ENCODE peak calls at places on chromosomes 6 and 20, in ten cellular contexts. J is lower lobe of right lung; L is ovary; E is NCI-H510A; G is HCEC 1CT; H is stimulated activated effector memory CD8-positive, alpha-beta T cell treated with anti-CD3 and anti-CD28 coated beads, Interleukin-12 subunit alpha, Interleukin-12 subunit beta, amount 100 ng/mL, for 72 hours; S is MCF 10A; K is right cardiac atrium; D is CD4-positive, alpha-beta T cell; A is midbrain. M is an unnamed sample.

GRCh38 chr6:82144007-82144851 is 103.3 kb downstream of the IBTK start:
- DNase-seq in K (peak; percentile 31), G (peak; percentile 97), E (no peak), A (no peak), D (no peak), J (no peak), L (no peak), S (peak; percentile 91), H (no peak), M (peak; percentile 36)

GRCh38 chr6:80163754-80164187 is 57.3 kb downstream of the BCKDHB start:
- DNase-seq in G (peak; percentile 86), S (peak; percentile 88), H (no peak), D (no peak), E (peak; percentile 1), L (no peak), A (no peak), J (no peak), K (no peak), M (no peak)

GRCh38 chr20:4341804-4342560 is 326.6 kb upstream of the RNF24 start:
- DNase-seq in K (no peak), H (no peak), L (no peak), E (no peak), S (peak; percentile 21), A (no peak), J (no peak), G (peak; percentile 70), D (no peak), M (no peak)

GRCh38 chr20:24502184-24502583 is 32.8 kb downstream of the SYNDIG1 start:
- DNase-seq in A (peak; percentile 23), H (no peak), K (peak; percentile 65), G (no peak), L (no peak), E (no peak), D (no peak), S (no peak), J (no peak), M (peak; percentile 71)

GRCh38 chr6:135498178-135498841 is 770 bp upstream of the AHI1 start:
- DNase-seq in G (peak; percentile 91), E (peak; percentile 42), H (peak; percentile 32), D (peak; percentile 42), J (peak; percentile 62), S (peak; percentile 85), L (peak; percentile 63), K (peak; percentile 65), A (peak; percentile 79), M (peak; percentile 76)

GRCh38 chr6:4786936-4787504 is 10.8 kb downstream of the CDYL start:
- DNase-seq in H (no peak), G (no peak), J (no peak), S (no peak), E (no peak), K (no peak), D (no peak), L (no peak), A (no peak), M (no peak)

GRCh38 chr20:62739581-62740285 is 31.1 kb downstream of the NTSR1 start:
- DNase-seq in H (peak; percentile 32), K (no peak), G (no peak), J (peak; percentile 65), D (peak; percentile 45), S (peak; percentile 72), L (no peak), E (no peak), A (no peak), M (peak; percentile 41)

GRCh38 chr6:161406633-161407032 is 132.8 kb upstream of the AGPAT4 start:
- DNase-seq in A (no peak), H (no peak), E (no peak), K (no peak), D (no peak), S (peak; percentile 97), J (no peak), G (peak; percentile 95), L (no peak), M (no peak)

GRCh38 chr20:46250772-46251171 is 57.5 kb downstream of the CDH22 start:
- DNase-seq in D (no peak), H (no peak), A (no peak), K (no peak), G (no peak), S (no peak), E (no peak), L (no peak), J (no peak), M (no peak)

GRCh38 chr6:85191656-85192055 is 258.2 kb upstream of the NT5E start:
- DNase-seq in H (no peak), A (no peak), J (no peak), S (no peak), L (no peak), G (no peak), D (no peak), K (no peak), E (no peak), M (no peak)

GRCh38 chr6:50087231-50087954 is 37.7 kb upstream of the DEFB112 start:
- DNase-seq in K (no peak), H (no peak), E (no peak), J (no peak), S (peak; percentile 36), L (no peak), D (no peak), A (no peak), G (peak; percentile 90), M (peak; percentile 14)

GRCh38 chr20:37288091-37288490 is 1.4 kb upstream of the MANBAL start:
- DNase-seq in G (no peak), A (no peak), S (peak; percentile 81), J (peak; percentile 56), D (no peak), L (no peak), K (no peak), H (no peak), E (no peak), M (no peak)

GRCh38 chr6:43703512-43704429 is 16.2 kb upstream of the MRPS18A start:
- DNase-seq in D (no peak), K (no peak), S (no peak), E (no peak), G (no peak), A (no peak), J (no peak), L (no peak), H (no peak), M (no peak)

GRCh38 chr20:61605862-61606557 is 353.9 kb downstream of the CDH4 start:
- DNase-seq in G (no peak), J (no peak), L (no peak), D (no peak), H (no peak), K (no peak), S (no peak), A (no peak), E (no peak), M (no peak)

GRCh38 chr20:63186528-63187316 is 29.2 kb downstream of the YTHDF1 start:
- DNase-seq in A (no peak), D (no peak), K (no peak), L (no peak), H (no peak), S (peak; percentile 66), E (no peak), G (no peak), J (no peak), M (no peak)

GRCh38 chr6:32886674-32887383 is 32.8 kb downstream of the PSMB9 start:
- DNase-seq in S (peak; percentile 80), D (no peak), E (no peak), L (peak; percentile 71), K (peak; percentile 22), A (no peak), H (no peak), G (peak; percentile 87), J (no peak), M (no peak)

GRCh38 chr6:75488026-75488425 is 5.6 kb downstream of the FILIP1 start:
- DNase-seq in G (no peak), L (no peak), E (no peak), S (peak; percentile 13), J (no peak), A (no peak), D (no peak), H (no peak), K (no peak), M (no peak)

GRCh38 chr6:9095671-9096260 is 660.4 kb upstream of the SLC35B3 start:
- DNase-seq in S (no peak), G (no peak), H (no peak), A (no peak), L (no peak), D (no peak), J (no peak), E (no peak), K (no peak), M (no peak)

GRCh38 chr20:6711950-6712634 is 55.4 kb upstream of the BMP2 start:
- DNase-seq in H (no peak), J (peak; percentile 63), K (no peak), E (no peak), G (no peak), S (peak; percentile 76), L (no peak), A (no peak), D (no peak), M (no peak)

GRCh38 chr6:37365791-37366190 is 12.0 kb downstream of the RNF8 start:
- DNase-seq in H (no peak), J (no peak), E (no peak), A (peak; percentile 24), G (peak; percentile 3), D (no peak), S (peak; percentile 11), L (no peak), K (no peak), M (no peak)

GRCh38 chr20:58645277-58645968 is 5.7 kb upstream of the STX16 start:
- DNase-seq in K (no peak), S (peak; percentile 96), G (no peak), J (no peak), D (no peak), E (no peak), H (no peak), A (no peak), L (no peak), M (no peak)

GRCh38 chr6:142304241-142304640 is 2.4 kb downstream of the ADGRG6 start:
- DNase-seq in L (no peak), S (no peak), A (no peak), E (no peak), K (no peak), H (no peak), J (no peak), D (no peak), G (no peak), M (no peak)

GRCh38 chr6:131950767-131951575 is at the start of gene CCN2:
- DNase-seq in H (no peak), E (no peak), J (peak; percentile 79), G (peak; percentile 97), D (no peak), K (peak; percentile 85), S (peak; percentile 86), A (no peak), L (peak; percentile 80), M (peak; percentile 84)

GRCh38 chr6:27479319-27480182 is 6.6 kb upstream of the ZNF184 start:
- DNase-seq in H (peak; percentile 89), S (peak; percentile 87), K (peak; percentile 71), A (peak; percentile 87), L (peak; percentile 92), E (no peak), J (peak; percentile 67), G (peak; percentile 92), D (peak; percentile 87), M (peak; percentile 58)

GRCh38 chr20:34886122-34886521 is 9.7 kb downstream of the ACSS2 start:
- DNase-seq in D (no peak), K (no peak), G (no peak), E (no peak), H (no peak), A (no peak), J (no peak), L (no peak), S (no peak), M (no peak)

GRCh38 chr20:437787-438486 is 24.4 kb downstream of the TBC1D20 start:
- DNase-seq in G (no peak), L (no peak), S (no peak), A (no peak), E (no peak), H (no peak), J (no peak), D (no peak), K (no peak), M (no peak)

GRCh38 chr20:37988555-37988954 is 44.7 kb downstream of the TTI1 start:
- DNase-seq in L (no peak), S (no peak), E (no peak), A (no peak), J (no peak), D (no peak), G (no peak), H (no peak), K (no peak), M (no peak)

M was measured in left cardiac atrium.